ENCODE peak calls at places on chromosomes 6 and 20, in four cellular contexts. H is KG1; N is heart left ventricle; F is activated CD4-positive, alpha-beta T cell treated with anti-CD3 and anti-CD28 coated beads for 1 hour. Z is an unnamed sample.

GRCh38 chr20:14922503-14923267 is 585.3 kb upstream of the FLRT3 start:
- DNase-seq in F (no peak), H (no peak), N (no peak), Z (no peak)

GRCh38 chr6:4607026-4607704 is 169.0 kb upstream of the CDYL start:
- DNase-seq in F (no peak), H (no peak), N (no peak), Z (peak)

GRCh38 chr6:37675606-37676005 is 22.1 kb downstream of the MDGA1 start:
- DNase-seq in H (no peak), F (no peak), N (no peak), Z (no peak)

GRCh38 chr20:2756056-2756611 is 44.3 kb downstream of the CPXM1 start:
- DNase-seq in N (no peak), H (no peak), F (no peak), Z (no peak)

GRCh38 chr6:108945686-108946158 is 97.5 kb downstream of the ARMC2 start:
- DNase-seq in F (no peak), N (peak), H (no peak), Z (no peak)

GRCh38 chr6:168040856-168041496 is 38.0 kb downstream of the FRMD1 start:
- DNase-seq in F (no peak), N (peak), H (no peak), Z (no peak)

GRCh38 chr6:166112580-166112979 is 55.1 kb downstream of the TBXT start:
- DNase-seq in F (no peak), H (no peak), N (no peak), Z (no peak)

GRCh38 chr20:21105429-21106170 is 558 bp downstream of the LINC00237 start:
- DNase-seq in F (no peak), H (no peak), N (no peak), Z (no peak)

GRCh38 chr6:13575377-13575775 is 975 bp downstream of the SIRT5 start:
- DNase-seq in F (no peak), N (no peak), H (no peak), Z (no peak)

GRCh38 chr6:105894556-105894955 is 191.6 kb upstream of the PRDM1 start:
- DNase-seq in H (no peak), F (no peak), N (no peak), Z (no peak)

GRCh38 chr6:170553686-170554085 is 483 bp upstream of the TBP start:
- DNase-seq in F (no peak), H (peak), N (no peak), Z (no peak)

GRCh38 chr6:135423649-135424128 is 73.9 kb downstream of the AHI1 start:
- DNase-seq in H (peak), N (no peak), F (no peak), Z (peak)

GRCh38 chr20:14127831-14128230 is 132.5 kb downstream of the MACROD2 start:
- DNase-seq in F (no peak), H (no peak), N (no peak), Z (no peak)

GRCh38 chr6:169654590-169655391 is 47.0 kb downstream of the WDR27 start:
- DNase-seq in F (peak), H (no peak), N (no peak), Z (peak)

GRCh38 chr6:80543598-80544181 is 437.2 kb downstream of the BCKDHB start:
- DNase-seq in N (no peak), H (no peak), F (no peak), Z (no peak)

GRCh38 chr6:11730645-11731044 is 48.0 kb downstream of the ADTRP start:
- DNase-seq in N (no peak), H (no peak), F (no peak), Z (no peak)

GRCh38 chr6:83708970-83709747 is at the start of gene SNAP91:
- DNase-seq in N (peak), F (no peak), H (no peak), Z (peak)

GRCh38 chr6:112931835-112932234 is 584.7 kb downstream of the RFPL4B start:
- DNase-seq in H (no peak), N (no peak), F (no peak), Z (no peak)

GRCh38 chr6:37981626-37982025 is 162.1 kb downstream of the ZFAND3 start:
- DNase-seq in N (no peak), F (no peak), H (no peak), Z (no peak)

GRCh38 chr6:140475086-140475485 is 1100.6 kb upstream of the CITED2 start:
- DNase-seq in N (no peak), H (no peak), F (no peak), Z (no peak)

GRCh38 chr20:48338717-48339116 is 489.1 kb downstream of the PREX1 start:
- DNase-seq in F (no peak), N (no peak), H (no peak), Z (peak)

GRCh38 chr20:32017711-32018251 is 7.5 kb downstream of the CCM2L start:
- DNase-seq in N (no peak), H (no peak), F (peak), Z (no peak)

GRCh38 chr6:14641401-14641800 is 523.8 kb downstream of the CD83 start:
- DNase-seq in H (no peak), N (no peak), F (no peak), Z (no peak)

GRCh38 chr6:43851204-43851855 is 81.3 kb downstream of the VEGFA start:
- DNase-seq in H (no peak), N (no peak), F (no peak), Z (peak)

GRCh38 chr6:45170309-45170708 is 157.8 kb upstream of the RUNX2 start:
- DNase-seq in N (no peak), F (no peak), H (no peak), Z (no peak)

GRCh38 chr6:25154034-25154596 is 125.1 kb upstream of the CARMIL1 start:
- DNase-seq in N (no peak), H (no peak), F (no peak), Z (no peak)

GRCh38 chr6:16333580-16333979 is 95.2 kb downstream of the GMPR start:
- DNase-seq in N (no peak), F (no peak), H (no peak), Z (no peak)

GRCh38 chr6:138774370-138774769 is 801 bp downstream of the CCDC28A start:
- DNase-seq in N (no peak), H (no peak), F (no peak), Z (no peak)

GRCh38 chr6:137489410-137490371 is 4.5 kb downstream of the OLIG3 start:
- DNase-seq in N (no peak), H (no peak), F (no peak), Z (no peak)

GRCh38 chr6:38482466-38482865 is 157.3 kb downstream of the BTBD9 start:
- DNase-seq in N (no peak), H (no peak), F (no peak), Z (no peak)

GRCh38 chr6:135630789-135631376 is 133.3 kb upstream of the AHI1 start:
- DNase-seq in H (no peak), N (no peak), F (no peak), Z (no peak)